ENCODE peak calls at places on chromosomes 2 and 18, in four cellular contexts. P, G, O and W are unnamed samples.

GRCh38 chr2:121483021-121483420 is 47.7 kb upstream of the RNU4ATAC start:
- DNase-seq in G (no peak), O (no peak), P (no peak), W (no peak)

GRCh38 chr18:33201509-33201926 is 239.0 kb downstream of the CCDC178 start:
- DNase-seq in G (no peak), O (peak), P (peak), W (no peak)

GRCh38 chr2:18428516-18428915 is 131.9 kb downstream of the RDH14 start:
- DNase-seq in P (no peak), G (no peak), O (no peak), W (no peak)

GRCh38 chr2:236959876-236960275 is 125.8 kb upstream of the COPS8 start:
- DNase-seq in G (peak), O (no peak), P (no peak), W (peak)

GRCh38 chr18:36456622-36457021 is 159.1 kb downstream of the FHOD3 start:
- DNase-seq in P (no peak), O (no peak), G (no peak), W (no peak)

GRCh38 chr2:121281694-121282093 is 3.3 kb downstream of the TFCP2L1 start:
- DNase-seq in G (no peak), P (no peak), O (no peak), W (no peak)

GRCh38 chr2:20291846-20292408 is 58.7 kb downstream of the PUM2 start:
- DNase-seq in O (no peak), G (no peak), P (no peak), W (no peak)

GRCh38 chr2:221571391-221572179 is 519 bp downstream of the EPHA4 start:
- DNase-seq in O (no peak), P (peak), G (no peak), W (peak)

GRCh38 chr18:60846396-60846795 is 473.8 kb upstream of the MC4R start:
- DNase-seq in O (no peak), P (no peak), G (no peak), W (no peak)

GRCh38 chr2:133955174-133955573 is 298.7 kb upstream of the MGAT5 start:
- DNase-seq in O (no peak), P (no peak), G (no peak), W (no peak)

GRCh38 chr2:207938886-207939285 is 86.4 kb downstream of the PLEKHM3 start:
- DNase-seq in O (no peak), P (no peak), G (no peak), W (no peak)